ENCODE peak calls at places on chromosomes 4 and X, in nine cellular contexts. L, B, C, A, G, D, X, U and J are unnamed samples.
A peak's percentile ranks its signal among the peaks of the same experiment; 100 is the strongest.

GRCh38 chr4:128393111-128393704 is 105.6 kb upstream of the PGRMC2 start:
- DNase-seq in A (no peak), L (no peak), D (no peak), U (peak; percentile 76), B (no peak), C (no peak), X (no peak), G (no peak), J (no peak)

GRCh38 chr4:169659736-169660670 is 39.6 kb downstream of the CLCN3 start:
- DNase-seq in D (peak; percentile 99), B (peak; percentile 78), C (peak; percentile 90), G (peak; percentile 71), A (peak; percentile 58), L (peak; percentile 36), U (peak; percentile 93), X (peak; percentile 95), J (peak; percentile 70)

GRCh38 chr4:30770049-30770549 is 49.9 kb downstream of the PCDH7 start:
- DNase-seq in G (no peak), L (no peak), D (peak; percentile 82), A (no peak), B (no peak), C (no peak), U (no peak), X (peak; percentile 74), J (no peak)

GRCh38 chrX:47380268-47380667 is 9.9 kb downstream of the ZNF157 start:
- DNase-seq in U (no peak), D (no peak), A (no peak), L (no peak), B (peak; percentile 51), C (no peak), G (peak; percentile 76), X (peak; percentile 56), J (no peak)

GRCh38 chrX:24341795-24342194 is 18.6 kb upstream of the SUPT20HL1 start:
- DNase-seq in X (peak; percentile 85), G (no peak), U (no peak), A (no peak), D (peak; percentile 78), C (peak; percentile 73), B (no peak), L (no peak), J (no peak)

GRCh38 chr4:24063771-24064170 is 173.9 kb upstream of the PPARGC1A start:
- DNase-seq in C (no peak), X (no peak), D (no peak), A (no peak), U (peak; percentile 64), G (no peak), B (no peak), L (no peak), J (no peak)

GRCh38 chr4:84530871-84531270 is 31.8 kb upstream of the NKX6-1 start:
- DNase-seq in U (no peak), G (no peak), D (peak; percentile 6), C (no peak), L (no peak), B (no peak), X (peak; percentile 65), A (no peak), J (no peak)

GRCh38 chrX:153771686-153772607 is 7.9 kb downstream of the PLXNB3 start:
- DNase-seq in X (no peak), U (no peak), B (no peak), C (no peak), A (no peak), G (peak; percentile 3), D (no peak), L (no peak), J (peak; percentile 36)

GRCh38 chrX:38409289-38409688 is 56.9 kb downstream of the OTC start:
- DNase-seq in A (no peak), C (no peak), L (peak; percentile 11), X (no peak), U (no peak), B (no peak), G (no peak), D (no peak), J (no peak)